ENCODE peak calls at places on chromosomes 4 and X, in four cellular contexts. X is GM23338, D is neural crest cell, O is cardiac muscle cell. P is an unnamed sample.

GRCh38 chrX:153352858-153353257 is 18.9 kb downstream of the ZNF275 start:
- DNase-seq in X (no peak), D (no peak), O (no peak), P (no peak)

GRCh38 chrX:52990848-52991247 is 32.5 kb upstream of the FAM156A start:
- DNase-seq in X (no peak), D (no peak), O (no peak), P (no peak)

GRCh38 chr4:40321671-40322131 is 13.4 kb upstream of the CHRNA9 start:
- DNase-seq in X (no peak), D (no peak), O (no peak), P (no peak)

GRCh38 chrX:38095971-38096529 is 89.7 kb downstream of the SYTL5 start:
- DNase-seq in X (no peak), D (no peak), O (no peak), P (no peak)

GRCh38 chrX:128396601-128397000 is 344.4 kb upstream of the ACTRT1 start:
- DNase-seq in X (no peak), D (no peak), O (no peak), P (no peak)

GRCh38 chr4:5750052-5750950 is 39.3 kb downstream of the EVC start:
- DNase-seq in X (no peak), D (no peak), O (no peak), P (no peak)

GRCh38 chr4:146245899-146246298 is 31.6 kb downstream of the REELD1 start:
- DNase-seq in X (no peak), D (no peak), O (no peak), P (no peak)

GRCh38 chr4:41881931-41882621 is 53.2 kb upstream of the TMEM33 start:
- DNase-seq in X (peak), D (no peak), O (no peak), P (no peak)

GRCh38 chrX:51420610-51421009 is 75.8 kb downstream of the NUDT11 start:
- DNase-seq in X (peak), D (peak), O (peak), P (no peak)

GRCh38 chr4:3419836-3420605 is 21.7 kb upstream of the HGFAC start:
- DNase-seq in X (no peak), D (no peak), O (no peak), P (peak)

GRCh38 chrX:20315140-20315539 is 48.4 kb upstream of the RPS6KA3 start:
- DNase-seq in X (no peak), D (no peak), O (no peak), P (no peak)

GRCh38 chrX:120795301-120795700 is 80.4 kb downstream of the CT47B1 start:
- DNase-seq in X (no peak), D (no peak), O (no peak), P (no peak)

GRCh38 chrX:131783555-131784338 is 239.4 kb upstream of the STK26 start:
- DNase-seq in X (no peak), D (no peak), O (no peak), P (no peak)

GRCh38 chr4:166838975-166839614 is 395.2 kb downstream of the SPOCK3 start:
- DNase-seq in X (no peak), D (no peak), O (no peak), P (no peak)
- TF ChIP-seq CTCF in X (no peak), D (no peak), O (no peak), P (no peak)

GRCh38 chr4:98522603-98523395 is 135.6 kb downstream of the TSPAN5 start:
- DNase-seq in X (no peak), D (no peak), O (no peak), P (no peak)
- TF ChIP-seq CTCF in X (no peak), D (no peak), O (no peak), P (no peak)

GRCh38 chr4:1669850-1670249 is 14.3 kb downstream of the FAM53A start:
- DNase-seq in X (no peak), D (no peak), O (no peak), P (no peak)
- TF ChIP-seq CTCF in X (no peak), D (no peak), O (no peak), P (no peak)

GRCh38 chrX:103211012-103211715 is 3.7 kb upstream of the BEX4 start:
- DNase-seq in X (peak), D (peak), O (peak), P (no peak)
- TF ChIP-seq CTCF in X (peak), D (peak), O (peak), P (peak)

GRCh38 chrX:101595739-101596419 is 21.9 kb downstream of the ARMCX6 start:
- DNase-seq in X (peak), D (peak), O (peak), P (no peak)
- TF ChIP-seq CTCF in X (peak), D (peak), O (peak), P (peak)

DNA sequence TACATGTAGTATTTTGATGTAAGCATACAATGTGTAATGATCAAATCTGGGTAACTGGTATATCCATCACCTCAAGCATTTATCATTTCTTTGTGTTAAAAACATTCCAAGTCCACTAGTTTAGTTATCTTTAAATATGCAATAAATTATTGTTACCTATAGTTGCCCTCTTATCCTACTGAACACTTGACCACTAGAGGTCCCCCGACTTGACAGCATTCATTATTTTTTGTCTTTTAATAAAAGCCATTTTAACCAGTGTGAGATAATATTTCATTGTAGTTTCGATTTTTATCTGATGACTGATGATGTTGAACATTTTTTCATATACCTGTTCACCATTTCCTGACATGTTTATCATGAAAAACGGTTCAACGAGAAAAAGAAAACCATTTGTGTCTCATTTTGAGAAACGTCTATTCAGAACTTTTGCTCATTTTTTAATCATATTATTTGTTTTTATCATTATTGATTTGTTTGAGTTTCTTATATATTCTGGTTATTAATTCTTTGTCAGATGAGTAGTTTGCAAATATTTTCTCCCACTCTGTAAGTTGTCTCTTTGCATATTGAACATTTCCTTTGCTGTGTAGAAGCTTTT is 199.0 kb upstream of the CXXC4 start:
- DNase-seq in X (peak), D (no peak), O (no peak), P (no peak)
- TF ChIP-seq CTCF in X (peak), D (peak), O (peak), P (peak)

GRCh38 chr4:143375326-143376073 is 38.8 kb downstream of the GAB1 start:
- DNase-seq in X (peak), D (no peak), O (peak), P (no peak)
- TF ChIP-seq CTCF in X (peak), D (peak), O (peak), P (peak)

DNA sequence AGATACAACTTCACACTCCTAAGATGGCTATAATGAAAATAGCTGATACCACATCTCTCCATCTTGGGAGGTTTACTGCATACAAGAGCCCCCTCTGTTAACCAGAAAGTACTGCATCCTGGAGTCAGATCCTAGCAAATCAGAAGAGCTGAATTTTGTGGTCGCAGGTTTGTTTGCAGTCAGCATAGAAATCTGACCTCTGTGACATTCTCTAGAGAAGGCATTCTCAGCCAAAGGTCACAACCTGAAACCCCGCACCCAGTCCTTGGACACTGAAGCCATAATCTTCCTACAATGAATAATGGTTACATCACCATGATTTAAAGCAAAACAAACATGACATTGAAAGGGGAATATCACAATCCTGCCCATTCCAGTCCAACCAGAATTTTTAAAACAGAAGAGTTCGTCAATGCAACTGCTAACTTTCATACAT is 17.7 kb downstream of the HS6ST2 start:
- DNase-seq in X (peak), D (no peak), O (peak), P (no peak)
- TF ChIP-seq CTCF in X (peak), D (peak), O (no peak), P (peak)

GRCh38 chr4:48553720-48554119 is 63.7 kb downstream of the ZAR1 start:
- DNase-seq in X (no peak), D (no peak), O (no peak), P (no peak)

GRCh38 chr4:48554606-48555005 is 64.6 kb downstream of the ZAR1 start:
- DNase-seq in X (peak), D (no peak), O (no peak), P (no peak)

GRCh38 chr4:48558026-48558425 is 68.0 kb downstream of the ZAR1 start:
- DNase-seq in X (no peak), D (no peak), O (no peak), P (no peak)

GRCh38 chr4:48556268-48556667 is 66.2 kb downstream of the ZAR1 start:
- DNase-seq in X (no peak), D (no peak), O (no peak), P (no peak)

DNA sequence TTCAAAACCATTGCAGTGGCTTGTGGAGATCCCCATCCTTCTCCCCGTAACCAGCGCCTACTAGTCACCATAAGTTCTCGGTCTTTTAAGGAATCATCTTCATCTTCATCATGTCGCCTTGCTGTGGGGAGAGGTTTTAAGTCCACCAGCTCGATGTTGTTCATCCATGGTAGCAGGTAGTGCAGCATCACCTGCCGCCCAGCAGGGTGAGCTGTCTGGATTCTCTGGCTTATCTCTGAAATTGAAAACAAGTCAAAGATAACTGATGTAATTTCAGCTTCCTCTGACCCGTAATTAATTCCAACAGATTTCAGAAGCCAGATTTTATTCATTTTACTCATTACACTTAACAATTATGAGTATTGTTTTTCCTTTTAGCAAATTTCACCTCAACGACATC is 67.4 kb downstream of the ZAR1 start:
- DNase-seq in X (peak), D (no peak), O (no peak), P (no peak)
- TF ChIP-seq CTCF in X (peak), D (peak), O (peak), P (peak)